ENCODE peak calls at places on chromosome 20, in nine cellular contexts. One of them, this sample, is unnamed.

GRCh38 chr20:8718214-8718613 is 350.7 kb upstream of the PLCB4 start:
- DNase-seq in iris pigment epithelial cell: no peak
- DNase-seq in PC-9: no peak
- DNase-seq in HEK293T: no peak
- DNase-seq in RPMI7951: peak
- DNase-seq in left cardiac atrium: no peak
- DNase-seq in NCI-H510A treated with DMSO at 0.1 percent for 48 hours: no peak
- DNase-seq in activated effector memory CD4-positive, alpha-beta T cell treated with anti-CD3 and anti-CD28 coated beads, Interleukin-2, amount 50 U/mL, for 16 hours: no peak
- DNase-seq in H7: no peak
- DNase-seq in this sample: peak

GRCh38 chr20:31712564-31713311 is 9.9 kb downstream of the BCL2L1 start:
- DNase-seq in HEK293T: no peak
- DNase-seq in NCI-H510A treated with DMSO at 0.1 percent for 48 hours: no peak
- DNase-seq in activated effector memory CD4-positive, alpha-beta T cell treated with anti-CD3 and anti-CD28 coated beads, Interleukin-2, amount 50 U/mL, for 16 hours: no peak
- DNase-seq in H7: peak
- DNase-seq in left cardiac atrium: peak
- DNase-seq in RPMI7951: peak
- DNase-seq in PC-9: peak
- DNase-seq in iris pigment epithelial cell: peak
- DNase-seq in this sample: peak

GRCh38 chr20:34512266-34512954 is 3.8 kb upstream of the DYNLRB1 start:
- DNase-seq in iris pigment epithelial cell: no peak
- DNase-seq in activated effector memory CD4-positive, alpha-beta T cell treated with anti-CD3 and anti-CD28 coated beads, Interleukin-2, amount 50 U/mL, for 16 hours: no peak
- DNase-seq in RPMI7951: no peak
- DNase-seq in PC-9: no peak
- DNase-seq in NCI-H510A treated with DMSO at 0.1 percent for 48 hours: no peak
- DNase-seq in HEK293T: no peak
- DNase-seq in H7: no peak
- DNase-seq in left cardiac atrium: no peak
- DNase-seq in this sample: peak

GRCh38 chr20:44072381-44072780 is 114.6 kb downstream of the JPH2 start:
- DNase-seq in H7: no peak
- DNase-seq in HEK293T: no peak
- DNase-seq in NCI-H510A treated with DMSO at 0.1 percent for 48 hours: no peak
- DNase-seq in left cardiac atrium: no peak
- DNase-seq in iris pigment epithelial cell: no peak
- DNase-seq in activated effector memory CD4-positive, alpha-beta T cell treated with anti-CD3 and anti-CD28 coated beads, Interleukin-2, amount 50 U/mL, for 16 hours: no peak
- DNase-seq in RPMI7951: no peak
- DNase-seq in PC-9: no peak
- DNase-seq in this sample: no peak

GRCh38 chr20:17747431-17747846 is 47.7 kb downstream of the BANF2 start:
- DNase-seq in NCI-H510A treated with DMSO at 0.1 percent for 48 hours: no peak
- DNase-seq in HEK293T: no peak
- DNase-seq in RPMI7951: peak
- DNase-seq in left cardiac atrium: peak
- DNase-seq in PC-9: peak
- DNase-seq in activated effector memory CD4-positive, alpha-beta T cell treated with anti-CD3 and anti-CD28 coated beads, Interleukin-2, amount 50 U/mL, for 16 hours: no peak
- DNase-seq in H7: no peak
- DNase-seq in iris pigment epithelial cell: peak
- DNase-seq in this sample: peak

GRCh38 chr20:47761478-47762047 is 23.7 kb downstream of the SULF2 start:
- DNase-seq in HEK293T: no peak
- DNase-seq in iris pigment epithelial cell: no peak
- DNase-seq in RPMI7951: no peak
- DNase-seq in activated effector memory CD4-positive, alpha-beta T cell treated with anti-CD3 and anti-CD28 coated beads, Interleukin-2, amount 50 U/mL, for 16 hours: no peak
- DNase-seq in H7: peak
- DNase-seq in NCI-H510A treated with DMSO at 0.1 percent for 48 hours: no peak
- DNase-seq in PC-9: no peak
- DNase-seq in left cardiac atrium: no peak
- DNase-seq in this sample: no peak

GRCh38 chr20:11891827-11892521 is 25.7 kb upstream of the BTBD3 start:
- DNase-seq in activated effector memory CD4-positive, alpha-beta T cell treated with anti-CD3 and anti-CD28 coated beads, Interleukin-2, amount 50 U/mL, for 16 hours: no peak
- DNase-seq in NCI-H510A treated with DMSO at 0.1 percent for 48 hours: peak
- DNase-seq in RPMI7951: peak
- DNase-seq in left cardiac atrium: peak
- DNase-seq in HEK293T: peak
- DNase-seq in iris pigment epithelial cell: peak
- DNase-seq in H7: peak
- DNase-seq in PC-9: peak
- DNase-seq in this sample: peak

GRCh38 chr20:40232288-40232687 is 456.7 kb downstream of the MAFB start:
- DNase-seq in activated effector memory CD4-positive, alpha-beta T cell treated with anti-CD3 and anti-CD28 coated beads, Interleukin-2, amount 50 U/mL, for 16 hours: no peak
- DNase-seq in iris pigment epithelial cell: no peak
- DNase-seq in PC-9: no peak
- DNase-seq in NCI-H510A treated with DMSO at 0.1 percent for 48 hours: no peak
- DNase-seq in left cardiac atrium: no peak
- DNase-seq in RPMI7951: no peak
- DNase-seq in HEK293T: no peak
- DNase-seq in H7: no peak
- DNase-seq in this sample: no peak

GRCh38 chr20:37552415-37552814 is 24.7 kb upstream of the BLCAP start:
- DNase-seq in H7: no peak
- DNase-seq in activated effector memory CD4-positive, alpha-beta T cell treated with anti-CD3 and anti-CD28 coated beads, Interleukin-2, amount 50 U/mL, for 16 hours: no peak
- DNase-seq in iris pigment epithelial cell: peak
- DNase-seq in NCI-H510A treated with DMSO at 0.1 percent for 48 hours: no peak
- DNase-seq in PC-9: no peak
- DNase-seq in RPMI7951: peak
- DNase-seq in HEK293T: no peak
- DNase-seq in left cardiac atrium: no peak
- DNase-seq in this sample: peak

GRCh38 chr20:23544133-23544532 is 24.2 kb downstream of the CST9L start:
- DNase-seq in left cardiac atrium: no peak
- DNase-seq in activated effector memory CD4-positive, alpha-beta T cell treated with anti-CD3 and anti-CD28 coated beads, Interleukin-2, amount 50 U/mL, for 16 hours: no peak
- DNase-seq in NCI-H510A treated with DMSO at 0.1 percent for 48 hours: no peak
- DNase-seq in RPMI7951: no peak
- DNase-seq in H7: no peak
- DNase-seq in PC-9: no peak
- DNase-seq in HEK293T: no peak
- DNase-seq in iris pigment epithelial cell: no peak
- DNase-seq in this sample: no peak

GRCh38 chr20:1313236-1313964 is 15.5 kb downstream of the SDCBP2 start:
- DNase-seq in NCI-H510A treated with DMSO at 0.1 percent for 48 hours: peak
- DNase-seq in activated effector memory CD4-positive, alpha-beta T cell treated with anti-CD3 and anti-CD28 coated beads, Interleukin-2, amount 50 U/mL, for 16 hours: peak
- DNase-seq in left cardiac atrium: peak
- DNase-seq in H7: peak
- DNase-seq in HEK293T: peak
- DNase-seq in RPMI7951: peak
- DNase-seq in iris pigment epithelial cell: peak
- DNase-seq in PC-9: peak
- DNase-seq in this sample: peak

GRCh38 chr20:24064092-24064491 is 75.5 kb upstream of the GGTLC1 start:
- DNase-seq in iris pigment epithelial cell: no peak
- DNase-seq in PC-9: no peak
- DNase-seq in NCI-H510A treated with DMSO at 0.1 percent for 48 hours: no peak
- DNase-seq in HEK293T: no peak
- DNase-seq in H7: no peak
- DNase-seq in RPMI7951: no peak
- DNase-seq in left cardiac atrium: no peak
- DNase-seq in activated effector memory CD4-positive, alpha-beta T cell treated with anti-CD3 and anti-CD28 coated beads, Interleukin-2, amount 50 U/mL, for 16 hours: no peak
- DNase-seq in this sample: no peak

GRCh38 chr20:20399705-20400104 is 31.8 kb downstream of the INSM1 start:
- DNase-seq in NCI-H510A treated with DMSO at 0.1 percent for 48 hours: no peak
- DNase-seq in activated effector memory CD4-positive, alpha-beta T cell treated with anti-CD3 and anti-CD28 coated beads, Interleukin-2, amount 50 U/mL, for 16 hours: no peak
- DNase-seq in iris pigment epithelial cell: no peak
- DNase-seq in RPMI7951: no peak
- DNase-seq in PC-9: no peak
- DNase-seq in HEK293T: no peak
- DNase-seq in left cardiac atrium: no peak
- DNase-seq in H7: no peak
- DNase-seq in this sample: no peak

GRCh38 chr20:17934141-17934862 is 34.3 kb downstream of the SNX5 start:
- DNase-seq in iris pigment epithelial cell: no peak
- DNase-seq in left cardiac atrium: no peak
- DNase-seq in NCI-H510A treated with DMSO at 0.1 percent for 48 hours: no peak
- DNase-seq in RPMI7951: peak
- DNase-seq in PC-9: no peak
- DNase-seq in activated effector memory CD4-positive, alpha-beta T cell treated with anti-CD3 and anti-CD28 coated beads, Interleukin-2, amount 50 U/mL, for 16 hours: no peak
- DNase-seq in HEK293T: no peak
- DNase-seq in H7: peak
- DNase-seq in this sample: peak

GRCh38 chr20:43736588-43737091 is 9.8 kb upstream of the GTSF1L start:
- DNase-seq in iris pigment epithelial cell: no peak
- DNase-seq in left cardiac atrium: no peak
- DNase-seq in PC-9: no peak
- DNase-seq in HEK293T: no peak
- DNase-seq in activated effector memory CD4-positive, alpha-beta T cell treated with anti-CD3 and anti-CD28 coated beads, Interleukin-2, amount 50 U/mL, for 16 hours: no peak
- DNase-seq in H7: peak
- DNase-seq in NCI-H510A treated with DMSO at 0.1 percent for 48 hours: no peak
- DNase-seq in RPMI7951: peak
- DNase-seq in this sample: peak

GRCh38 chr20:31560094-31560899 is 44.8 kb upstream of the ID1 start:
- DNase-seq in HEK293T: peak
- DNase-seq in iris pigment epithelial cell: peak
- DNase-seq in NCI-H510A treated with DMSO at 0.1 percent for 48 hours: peak
- DNase-seq in PC-9: peak
- DNase-seq in RPMI7951: peak
- DNase-seq in activated effector memory CD4-positive, alpha-beta T cell treated with anti-CD3 and anti-CD28 coated beads, Interleukin-2, amount 50 U/mL, for 16 hours: peak
- DNase-seq in left cardiac atrium: peak
- DNase-seq in H7: peak
- DNase-seq in this sample: peak

GRCh38 chr20:4484431-4485057 is 237.2 kb upstream of the PRND start:
- DNase-seq in NCI-H510A treated with DMSO at 0.1 percent for 48 hours: no peak
- DNase-seq in PC-9: no peak
- DNase-seq in H7: no peak
- DNase-seq in activated effector memory CD4-positive, alpha-beta T cell treated with anti-CD3 and anti-CD28 coated beads, Interleukin-2, amount 50 U/mL, for 16 hours: no peak
- DNase-seq in left cardiac atrium: no peak
- DNase-seq in RPMI7951: no peak
- DNase-seq in iris pigment epithelial cell: no peak
- DNase-seq in HEK293T: no peak
- DNase-seq in this sample: no peak

GRCh38 chr20:34922654-34923381 is 32.8 kb downstream of the GSS start:
- DNase-seq in activated effector memory CD4-positive, alpha-beta T cell treated with anti-CD3 and anti-CD28 coated beads, Interleukin-2, amount 50 U/mL, for 16 hours: no peak
- DNase-seq in HEK293T: no peak
- DNase-seq in PC-9: peak
- DNase-seq in NCI-H510A treated with DMSO at 0.1 percent for 48 hours: no peak
- DNase-seq in iris pigment epithelial cell: peak
- DNase-seq in H7: no peak
- DNase-seq in RPMI7951: peak
- DNase-seq in left cardiac atrium: no peak
- DNase-seq in this sample: peak

GRCh38 chr20:17938889-17939619 is 29.5 kb downstream of the SNX5 start:
- DNase-seq in H7: peak
- DNase-seq in NCI-H510A treated with DMSO at 0.1 percent for 48 hours: peak
- DNase-seq in iris pigment epithelial cell: peak
- DNase-seq in left cardiac atrium: peak
- DNase-seq in RPMI7951: peak
- DNase-seq in HEK293T: peak
- DNase-seq in PC-9: peak
- DNase-seq in activated effector memory CD4-positive, alpha-beta T cell treated with anti-CD3 and anti-CD28 coated beads, Interleukin-2, amount 50 U/mL, for 16 hours: peak
- DNase-seq in this sample: peak

GRCh38 chr20:38225240-38225899 is 35.2 kb downstream of the KIAA1755 start:
- DNase-seq in HEK293T: no peak
- DNase-seq in activated effector memory CD4-positive, alpha-beta T cell treated with anti-CD3 and anti-CD28 coated beads, Interleukin-2, amount 50 U/mL, for 16 hours: no peak
- DNase-seq in iris pigment epithelial cell: no peak
- DNase-seq in H7: no peak
- DNase-seq in PC-9: no peak
- DNase-seq in RPMI7951: no peak
- DNase-seq in left cardiac atrium: no peak
- DNase-seq in NCI-H510A treated with DMSO at 0.1 percent for 48 hours: no peak
- DNase-seq in this sample: no peak

GRCh38 chr20:38805502-38805957 is at the start of gene PPP1R16B:
- DNase-seq in left cardiac atrium: peak
- DNase-seq in NCI-H510A treated with DMSO at 0.1 percent for 48 hours: peak
- DNase-seq in iris pigment epithelial cell: no peak
- DNase-seq in activated effector memory CD4-positive, alpha-beta T cell treated with anti-CD3 and anti-CD28 coated beads, Interleukin-2, amount 50 U/mL, for 16 hours: peak
- DNase-seq in H7: peak
- DNase-seq in PC-9: no peak
- DNase-seq in HEK293T: peak
- DNase-seq in RPMI7951: peak
- DNase-seq in this sample: no peak

GRCh38 chr20:44031822-44032582 is 117.3 kb downstream of the TOX2 start:
- DNase-seq in RPMI7951: no peak
- DNase-seq in left cardiac atrium: no peak
- DNase-seq in HEK293T: no peak
- DNase-seq in activated effector memory CD4-positive, alpha-beta T cell treated with anti-CD3 and anti-CD28 coated beads, Interleukin-2, amount 50 U/mL, for 16 hours: no peak
- DNase-seq in iris pigment epithelial cell: no peak
- DNase-seq in PC-9: no peak
- DNase-seq in H7: peak
- DNase-seq in NCI-H510A treated with DMSO at 0.1 percent for 48 hours: no peak
- DNase-seq in this sample: no peak

GRCh38 chr20:63316502-63316921 is 23.5 kb downstream of the COL20A1 start:
- DNase-seq in NCI-H510A treated with DMSO at 0.1 percent for 48 hours: no peak
- DNase-seq in left cardiac atrium: peak
- DNase-seq in H7: no peak
- DNase-seq in activated effector memory CD4-positive, alpha-beta T cell treated with anti-CD3 and anti-CD28 coated beads, Interleukin-2, amount 50 U/mL, for 16 hours: peak
- DNase-seq in HEK293T: no peak
- DNase-seq in iris pigment epithelial cell: no peak
- DNase-seq in PC-9: no peak
- DNase-seq in RPMI7951: no peak
- DNase-seq in this sample: no peak

GRCh38 chr20:22684072-22684762 is 99.8 kb upstream of the FOXA2 start:
- DNase-seq in iris pigment epithelial cell: peak
- DNase-seq in H7: peak
- DNase-seq in HEK293T: peak
- DNase-seq in left cardiac atrium: peak
- DNase-seq in activated effector memory CD4-positive, alpha-beta T cell treated with anti-CD3 and anti-CD28 coated beads, Interleukin-2, amount 50 U/mL, for 16 hours: no peak
- DNase-seq in NCI-H510A treated with DMSO at 0.1 percent for 48 hours: peak
- DNase-seq in RPMI7951: peak
- DNase-seq in PC-9: peak
- DNase-seq in this sample: peak

GRCh38 chr20:3203315-3204123 is 963 bp downstream of the DDRGK1 start:
- DNase-seq in iris pigment epithelial cell: peak
- DNase-seq in RPMI7951: peak
- DNase-seq in left cardiac atrium: no peak
- DNase-seq in PC-9: peak
- DNase-seq in H7: peak
- DNase-seq in HEK293T: peak
- DNase-seq in activated effector memory CD4-positive, alpha-beta T cell treated with anti-CD3 and anti-CD28 coated beads, Interleukin-2, amount 50 U/mL, for 16 hours: peak
- DNase-seq in NCI-H510A treated with DMSO at 0.1 percent for 48 hours: peak
- DNase-seq in this sample: peak

GRCh38 chr20:63701051-63701328 is 4.5 kb downstream of the TNFRSF6B start:
- DNase-seq in HEK293T: peak
- DNase-seq in activated effector memory CD4-positive, alpha-beta T cell treated with anti-CD3 and anti-CD28 coated beads, Interleukin-2, amount 50 U/mL, for 16 hours: no peak
- DNase-seq in H7: no peak
- DNase-seq in iris pigment epithelial cell: no peak
- DNase-seq in NCI-H510A treated with DMSO at 0.1 percent for 48 hours: no peak
- DNase-seq in left cardiac atrium: no peak
- DNase-seq in PC-9: no peak
- DNase-seq in RPMI7951: no peak
- DNase-seq in this sample: no peak

GRCh38 chr20:58192567-58192966 is 35.9 kb downstream of the ANKRD60 start:
- DNase-seq in H7: peak
- DNase-seq in left cardiac atrium: no peak
- DNase-seq in NCI-H510A treated with DMSO at 0.1 percent for 48 hours: no peak
- DNase-seq in HEK293T: peak
- DNase-seq in PC-9: no peak
- DNase-seq in RPMI7951: no peak
- DNase-seq in activated effector memory CD4-positive, alpha-beta T cell treated with anti-CD3 and anti-CD28 coated beads, Interleukin-2, amount 50 U/mL, for 16 hours: peak
- DNase-seq in iris pigment epithelial cell: no peak
- DNase-seq in this sample: no peak

This sample was measured in M059J.